ENCODE peak calls at places on chromosomes 2 and 18, in nine cellular contexts. H, R, G, T, W, X, S, A and E are unnamed samples.

GRCh38 chr2:206693399-206694137 is 24.6 kb downstream of the DYTN start:
- DNase-seq in H (peak), R (no peak), G (peak), T (peak), W (no peak), X (no peak), S (peak), A (no peak), E (no peak)

GRCh38 chr2:237747189-237747588 is 51.4 kb upstream of the RBM44 start:
- DNase-seq in H (no peak), R (no peak), G (no peak), T (no peak), W (no peak), X (no peak), S (no peak), A (no peak), E (no peak)

GRCh38 chr18:24231773-24232735 is 93.2 kb downstream of the CABYR start:
- DNase-seq in H (no peak), R (no peak), G (no peak), T (no peak), W (no peak), X (no peak), S (no peak), A (no peak), E (no peak)

GRCh38 chr2:230849633-230850357 is 14.9 kb upstream of the ITM2C start:
- DNase-seq in H (no peak), R (peak), G (peak), T (peak), W (no peak), X (peak), S (peak), A (no peak), E (peak)

GRCh38 chr18:11859903-11860407 is 8.7 kb downstream of the CHMP1B start:
- DNase-seq in H (no peak), R (no peak), G (peak), T (no peak), W (no peak), X (no peak), S (no peak), A (no peak), E (no peak)

GRCh38 chr2:37168217-37168981 is 11.6 kb upstream of the EIF2AK2 start:
- DNase-seq in H (peak), R (no peak), G (peak), T (no peak), W (peak), X (no peak), S (peak), A (no peak), E (no peak)

GRCh38 chr2:50444286-50444685 is 587.6 kb downstream of the NRXN1 start:
- DNase-seq in H (peak), R (no peak), G (no peak), T (no peak), W (no peak), X (no peak), S (no peak), A (no peak), E (no peak)

GRCh38 chr2:31828891-31829290 is 181.9 kb downstream of the MEMO1 start:
- DNase-seq in H (no peak), R (no peak), G (no peak), T (no peak), W (no peak), X (no peak), S (no peak), A (no peak), E (no peak)

GRCh38 chr18:48392266-48392665 is 16.9 kb downstream of the ZBTB7C start:
- DNase-seq in H (no peak), R (no peak), G (no peak), T (no peak), W (no peak), X (no peak), S (no peak), A (no peak), E (no peak)

GRCh38 chr18:59659486-59660187 is 37.6 kb downstream of the CCBE1 start:
- DNase-seq in H (no peak), R (no peak), G (no peak), T (no peak), W (no peak), X (no peak), S (no peak), A (no peak), E (no peak)

GRCh38 chr2:88692187-88692586 is 714 bp downstream of the RPIA start:
- DNase-seq in H (peak), R (peak), G (peak), T (peak), W (no peak), X (no peak), S (peak), A (no peak), E (peak)

GRCh38 chr18:31741096-31741735 is 19.5 kb downstream of the SLC25A52 start:
- DNase-seq in H (peak), R (no peak), G (peak), T (peak), W (peak), X (peak), S (peak), A (no peak), E (no peak)

GRCh38 chr2:143504397-143504796 is 375.2 kb downstream of the ARHGAP15 start:
- DNase-seq in H (no peak), R (no peak), G (no peak), T (no peak), W (no peak), X (no peak), S (no peak), A (no peak), E (no peak)

GRCh38 chr2:132438650-132439030 is 22.0 kb downstream of the GPR39 start:
- DNase-seq in H (no peak), R (no peak), G (peak), T (no peak), W (no peak), X (no peak), S (no peak), A (no peak), E (no peak)

GRCh38 chr18:13500891-13501887 is 225.2 kb downstream of the FAM210A start:
- DNase-seq in H (peak), R (peak), G (peak), T (peak), W (peak), X (no peak), S (no peak), A (no peak), E (peak)

GRCh38 chr2:39399570-39399969 is 37.5 kb downstream of the MAP4K3 start:
- DNase-seq in H (no peak), R (no peak), G (no peak), T (no peak), W (no peak), X (no peak), S (no peak), A (no peak), E (no peak)

GRCh38 chr2:229044581-229044980 is 226.5 kb downstream of the PID1 start:
- DNase-seq in H (no peak), R (no peak), G (no peak), T (no peak), W (no peak), X (no peak), S (no peak), A (no peak), E (no peak)

GRCh38 chr2:43714164-43714563 is 37.9 kb upstream of the C1GALT1C1L start:
- DNase-seq in H (no peak), R (no peak), G (no peak), T (no peak), W (no peak), X (no peak), S (no peak), A (no peak), E (no peak)

GRCh38 chr2:49972699-49973098 is 818.4 kb upstream of the FSHR start:
- DNase-seq in H (no peak), R (no peak), G (peak), T (no peak), W (no peak), X (no peak), S (no peak), A (no peak), E (no peak)

GRCh38 chr2:177735318-177735803 is 337.2 kb downstream of the PDE11A start:
- DNase-seq in H (no peak), R (no peak), G (peak), T (no peak), W (no peak), X (no peak), S (no peak), A (no peak), E (no peak)

GRCh38 chr2:120861191-120861575 is 125.5 kb downstream of the GLI2 start:
- DNase-seq in H (no peak), R (no peak), G (no peak), T (no peak), W (no peak), X (no peak), S (no peak), A (no peak), E (no peak)

GRCh38 chr18:62814114-62814759 is 98.9 kb downstream of the PHLPP1 start:
- DNase-seq in H (no peak), R (no peak), G (peak), T (no peak), W (no peak), X (no peak), S (no peak), A (no peak), E (no peak)

GRCh38 chr2:102304268-102304667 is 7.1 kb upstream of the IL1RL1 start:
- DNase-seq in H (no peak), R (no peak), G (no peak), T (no peak), W (no peak), X (no peak), S (no peak), A (no peak), E (no peak)